ENCODE peak calls at places on chromosomes 1 and 21, in four cellular contexts. V, F, D and U are unnamed samples.

GRCh38 chr1:203410117-203410900 is 59.4 kb upstream of the FMOD start:
- DNase-seq in V (no peak), F (no peak), D (no peak), U (no peak)

GRCh38 chr1:116910379-116911165 is 856 bp downstream of the PTGFRN start:
- DNase-seq in D (no peak), F (no peak), V (peak), U (no peak)

GRCh38 chr1:221961532-221962292 is 219.8 kb upstream of the DUSP10 start:
- DNase-seq in V (peak), F (peak), D (peak), U (peak)

GRCh38 chr1:153510984-153511410 is 24.8 kb downstream of the S100A6 start:
- DNase-seq in F (peak), D (peak), V (peak), U (peak)

GRCh38 chr1:30759718-30760281 is 2.2 kb upstream of the LAPTM5 start:
- DNase-seq in D (no peak), V (no peak), F (no peak), U (no peak)

GRCh38 chr1:100290291-100290690 is 24.3 kb downstream of the RTCA start:
- DNase-seq in D (no peak), V (no peak), F (no peak), U (no peak)

GRCh38 chr1:61641578-61642336 is 83.2 kb downstream of the TM2D1 start:
- DNase-seq in V (peak), D (peak), F (peak), U (peak)

GRCh38 chr1:185998391-185998790 is 264.2 kb downstream of the HMCN1 start:
- DNase-seq in V (no peak), F (no peak), D (no peak), U (no peak)

GRCh38 chr1:31751822-31752241 is 12.3 kb downstream of the ADGRB2 start:
- DNase-seq in V (no peak), F (no peak), D (no peak), U (no peak)

GRCh38 chr1:24111998-24112380 is at the start of gene MYOM3:
- DNase-seq in D (no peak), F (no peak), V (peak), U (no peak)
- H3K4me3 ChIP-seq in D (no peak), F (no peak), V (peak), U (peak)

GRCh38 chr1:162407539-162407938 is 4.4 kb downstream of the SH2D1B start:
- DNase-seq in V (no peak), D (no peak), F (no peak), U (no peak)
- H3K4me2 ChIP-seq in V (no peak), D (no peak), F (no peak), U (no peak)

GRCh38 chr1:230188826-230189225 is 121.8 kb downstream of the GALNT2 start:
- DNase-seq in V (no peak), F (no peak), D (no peak), U (no peak)

GRCh38 chr1:230191839-230192238 is 124.8 kb downstream of the GALNT2 start:
- DNase-seq in V (no peak), D (no peak), F (no peak), U (no peak)

GRCh38 chr1:230194525-230194924 is 127.5 kb downstream of the GALNT2 start:
- DNase-seq in F (no peak), V (no peak), D (no peak), U (no peak)

GRCh38 chr1:230189276-230190183 is 122.5 kb downstream of the GALNT2 start:
- DNase-seq in V (no peak), F (no peak), D (no peak), U (no peak)

GRCh38 chr1:230191079-230191478 is 124.0 kb downstream of the GALNT2 start:
- DNase-seq in F (no peak), D (peak), V (peak), U (peak)
- H3K9ac ChIP-seq in F (no peak), D (no peak), V (no peak), U (no peak)

GRCh38 chr21:42527127-42527488 is 13.5 kb downstream of the SLC37A1 start:
- DNase-seq in F (no peak), D (no peak), V (no peak), U (no peak)

GRCh38 chr21:42525676-42526378 is 12.2 kb downstream of the SLC37A1 start:
- DNase-seq in F (no peak), D (no peak), V (no peak), U (no peak)

GRCh38 chr21:42525228-42525604 is 11.6 kb downstream of the SLC37A1 start:
- DNase-seq in D (peak), V (peak), F (no peak), U (no peak)

GRCh38 chr21:42526379-42526727 is 12.7 kb downstream of the SLC37A1 start:
- DNase-seq in D (no peak), F (no peak), V (no peak), U (no peak)

DNA sequence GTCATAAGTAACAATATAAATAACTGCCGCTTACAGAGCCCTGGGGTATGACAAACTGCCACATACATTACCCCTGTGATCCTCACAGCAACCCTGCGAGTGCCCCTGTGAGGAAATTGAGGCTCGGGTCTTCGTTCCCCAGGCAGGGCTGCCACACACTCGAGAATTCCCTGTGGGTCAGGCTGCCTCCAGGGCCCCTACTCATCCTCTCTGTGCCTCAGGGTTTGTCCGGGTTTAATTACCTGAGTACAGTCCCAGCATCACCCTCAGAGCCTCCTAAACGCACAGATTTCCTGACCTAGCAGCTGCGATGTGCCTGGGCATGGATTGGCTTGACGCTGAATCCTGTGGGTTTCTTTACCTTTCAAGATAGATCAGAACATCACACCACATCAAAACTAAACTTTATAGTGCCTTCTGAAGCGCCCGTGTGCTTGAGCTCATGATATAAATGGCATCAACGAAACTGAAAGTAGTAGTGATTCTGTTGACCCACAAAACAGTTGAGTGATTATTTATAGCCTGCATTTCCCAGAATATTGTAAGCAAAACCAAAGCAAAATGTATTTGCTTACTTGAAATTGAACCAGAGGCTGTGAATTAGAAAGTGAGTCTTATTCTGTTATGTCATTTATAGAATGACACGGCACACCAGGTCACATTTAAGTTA is 14.0 kb downstream of the SLC37A1 start:
- DNase-seq in V (no peak), D (no peak), F (no peak), U (no peak)
- H3K4me3 ChIP-seq in V (no peak), D (peak), F (no peak), U (no peak)

GRCh38 chr1:94385354-94385947 is 32.7 kb upstream of the ABCD3 start:
- DNase-seq in D (no peak), V (no peak), F (no peak), U (no peak)
- H3K4me2 ChIP-seq in D (no peak), V (no peak), F (no peak), U (no peak)

GRCh38 chr1:183272390-183272801 is 86.3 kb downstream of the LAMC2 start:
- DNase-seq in F (no peak), V (peak), D (peak), U (peak)
- H3K9ac ChIP-seq in F (no peak), V (peak), D (no peak), U (peak)